ENCODE peak calls at places on chromosomes 5 and 9, in seven cellular contexts. W, E, G, T, B, D and N are unnamed samples. For H3K27me3, the result is how much of the 10 kb centered on the place peaks cover.

GRCh38 chr5:151896041-151896691 is 28.5 kb downstream of the GLRA1 start:
- DNase-seq in T (no peak), G (no peak), B (no peak), D (peak), E (peak), W (no peak), N (peak)

GRCh38 chr9:26723486-26723885 is 169.1 kb downstream of the CAAP1 start:
- DNase-seq in E (peak), B (no peak), W (peak), T (no peak), G (no peak), D (peak), N (peak)

GRCh38 chr5:41747291-41747690 is 122.9 kb downstream of the OXCT1 start:
- DNase-seq in T (no peak), D (peak), G (no peak), E (no peak), W (no peak), B (no peak), N (peak)

GRCh38 chr5:141697586-141697985 is 15.6 kb upstream of the ARAP3 start:
- DNase-seq in E (no peak), G (no peak), D (no peak), T (no peak), W (no peak), B (no peak), N (no peak)

GRCh38 chr5:343461-344401 is 22.2 kb downstream of the AHRR start:
- DNase-seq in B (no peak), D (peak), E (peak), G (no peak), W (peak), T (no peak), N (peak)

GRCh38 chr5:95818181-95819147 is 4.1 kb downstream of the GLRX start:
- DNase-seq in W (no peak), E (no peak), B (no peak), D (no peak), T (peak), G (no peak), N (no peak)

GRCh38 chr9:94630281-94630680 is 9.0 kb downstream of the FBP1 start:
- DNase-seq in W (no peak), E (no peak), G (no peak), B (no peak), T (no peak), D (no peak), N (no peak)

GRCh38 chr9:16884952-16885513 is 14.6 kb upstream of the BNC2 start:
- DNase-seq in E (no peak), D (peak), B (peak), G (no peak), T (no peak), W (no peak), N (peak)

GRCh38 chr5:104952876-104953275 is 1390.3 kb upstream of the NUDT12 start:
- DNase-seq in E (no peak), T (no peak), W (no peak), G (no peak), B (no peak), D (no peak), N (no peak)

GRCh38 chr9:89375181-89375760 is 57.0 kb downstream of the SECISBP2 start:
- DNase-seq in T (peak), B (no peak), G (no peak), W (no peak), E (no peak), D (peak), N (no peak)

GRCh38 chr5:140631831-140632365 is 1.1 kb downstream of the CD14 start:
- DNase-seq in T (no peak), B (no peak), E (peak), D (no peak), G (no peak), W (no peak), N (no peak)

GRCh38 chr5:130141689-130142320 is 237.5 kb downstream of the CHSY3 start:
- DNase-seq in T (no peak), D (peak), B (peak), G (no peak), W (peak), E (peak), N (peak)

GRCh38 chr5:150321784-150322183 is 19.1 kb upstream of the ARSI start:
- DNase-seq in G (no peak), E (no peak), W (no peak), B (no peak), T (no peak), D (no peak), N (no peak)

GRCh38 chr5:142735323-142736246 is 34.6 kb upstream of the ARHGAP26 start:
- DNase-seq in T (no peak), D (no peak), B (no peak), W (no peak), G (no peak), E (no peak), N (no peak)

GRCh38 chr5:2901511-2901910 is 150.0 kb upstream of the IRX2 start:
- DNase-seq in E (peak), G (no peak), T (no peak), B (no peak), D (no peak), W (no peak), N (no peak)

GRCh38 chr9:37187713-37188439 is 67.5 kb downstream of the ZCCHC7 start:
- DNase-seq in G (no peak), E (no peak), B (no peak), T (no peak), W (no peak), D (no peak), N (no peak)

GRCh38 chr5:154520861-154521453 is 42.9 kb upstream of the HAND1 start:
- DNase-seq in B (no peak), W (peak), T (no peak), D (peak), E (peak), G (no peak), N (peak)

GRCh38 chr5:6633469-6634326 is 458 bp downstream of the SRD5A1 start:
- DNase-seq in E (peak), W (peak), G (no peak), T (no peak), B (no peak), D (peak), N (peak)

GRCh38 chr5:565782-566445 is 41.7 kb upstream of the SLC9A3 start:
- DNase-seq in B (no peak), G (no peak), D (peak), W (peak), E (peak), T (no peak), N (peak)

GRCh38 chr5:40410939-40411635 is 268.6 kb upstream of the PTGER4 start:
- DNase-seq in D (peak), B (no peak), W (no peak), G (no peak), T (no peak), E (no peak), N (peak)

GRCh38 chr9:77022783-77023440 is 3.5 kb downstream of the FOXB2 start:
- DNase-seq in E (peak), T (no peak), D (no peak), G (no peak), W (peak), B (no peak), N (no peak)

GRCh38 chr9:77021928-77022782 is 2.7 kb downstream of the FOXB2 start:
- DNase-seq in D (no peak), B (no peak), E (peak), G (no peak), W (peak), T (no peak), N (no peak)

GRCh38 chr9:77025146-77025545 is 5.7 kb downstream of the FOXB2 start:
- DNase-seq in W (no peak), B (no peak), T (no peak), G (no peak), D (no peak), E (no peak), N (no peak)

GRCh38 chr9:77021289-77021927 is 2.0 kb downstream of the FOXB2 start:
- DNase-seq in D (no peak), W (peak), B (no peak), G (no peak), E (peak), T (no peak), N (no peak)

DNA sequence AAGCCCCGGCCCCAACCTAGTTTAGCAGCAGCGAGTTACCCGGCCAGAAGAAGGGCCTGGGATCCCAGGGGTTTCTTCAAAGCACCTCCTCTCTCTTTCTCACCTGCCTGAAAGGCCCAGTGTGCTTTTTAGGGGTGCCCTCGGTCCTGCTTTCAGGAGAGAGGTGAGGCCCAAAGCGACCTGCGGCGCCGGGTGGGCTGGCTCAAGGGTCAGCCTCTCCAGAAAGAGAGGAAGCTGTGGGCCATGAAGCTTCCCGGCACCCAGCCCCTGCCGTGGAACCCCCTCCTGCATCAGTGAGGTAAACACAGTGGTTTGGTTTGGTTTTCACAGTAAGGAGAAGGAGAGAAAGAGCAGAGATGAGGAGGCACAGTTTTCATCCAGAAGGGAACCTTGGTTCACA is 4.3 kb downstream of the FOXB2 start:
- DNase-seq in G (no peak), E (peak), T (no peak), B (no peak), D (no peak), W (no peak), N (no peak)
- H3K27me3 ChIP-seq in G (under half), E (half or more), T (under half), B (half or more), D (under half), W (half or more), N (half or more)

DNA sequence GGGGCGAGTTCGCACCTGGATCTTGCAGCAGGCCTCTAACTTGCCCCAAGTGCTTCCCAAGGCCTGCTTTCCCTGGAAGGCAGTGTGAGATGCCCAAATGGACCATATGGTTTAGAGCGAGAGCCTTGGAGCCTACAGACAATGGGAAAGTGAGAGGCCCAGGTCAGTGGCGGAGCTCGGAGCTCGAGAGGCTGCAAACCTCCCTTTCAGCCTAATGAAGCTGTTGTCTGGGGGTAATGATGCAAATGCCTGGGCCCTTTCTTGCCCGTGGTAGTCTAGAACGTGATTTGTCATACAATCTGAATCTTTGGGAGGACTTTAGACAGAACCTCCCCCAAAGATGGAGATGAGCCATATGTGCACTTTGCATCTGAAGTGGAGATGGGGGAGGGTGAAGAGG is 10.2 kb upstream of the NEUROG1 start:
- DNase-seq in E (no peak), G (no peak), W (peak), D (no peak), T (no peak), B (no peak), N (no peak)
- H3K27me3 ChIP-seq in E (half or more), G (under half), W (half or more), D (under half), T (under half), B (half or more), N (half or more)

DNA sequence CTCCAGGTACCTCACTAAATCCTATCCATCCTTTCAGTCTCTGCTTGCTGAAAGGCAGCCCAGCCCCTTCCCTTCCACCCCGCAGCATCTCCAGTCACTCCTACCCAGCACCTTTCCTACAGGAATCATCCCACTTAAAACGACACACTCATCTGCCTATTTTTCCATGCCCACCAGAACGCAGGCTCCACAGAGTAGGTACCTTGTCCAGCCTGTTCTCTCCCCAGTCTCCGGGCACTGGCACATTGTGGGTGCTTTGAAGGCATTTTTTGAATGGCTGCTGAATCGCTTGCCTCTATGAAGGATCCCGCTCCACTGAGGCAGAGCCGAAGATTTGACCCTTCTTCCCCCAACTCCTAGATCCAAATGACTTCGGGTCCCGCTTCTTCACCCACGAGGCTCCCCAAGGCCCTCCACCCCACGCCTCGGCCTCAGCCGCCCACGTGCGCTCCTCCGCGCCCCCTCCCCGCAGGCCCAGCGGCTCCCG is 15.6 kb downstream of the LHX6 start:
- DNase-seq in G (no peak), W (no peak), T (no peak), D (no peak), E (no peak), B (no peak), N (no peak)
- H3K27me3 ChIP-seq in G (under half), W (half or more), T (under half), D (under half), E (half or more), B (half or more), N (half or more)

GRCh38 chr5:73218552-73219171 is 45.7 kb downstream of the TMEM174 start:
- DNase-seq in D (peak), E (peak), G (no peak), W (peak), B (peak), T (no peak), N (peak)
- H3K27me3 ChIP-seq in D (under half), E (under half), G (under half), W (half or more), B (under half), T (under half), N (half or more)

DNA sequence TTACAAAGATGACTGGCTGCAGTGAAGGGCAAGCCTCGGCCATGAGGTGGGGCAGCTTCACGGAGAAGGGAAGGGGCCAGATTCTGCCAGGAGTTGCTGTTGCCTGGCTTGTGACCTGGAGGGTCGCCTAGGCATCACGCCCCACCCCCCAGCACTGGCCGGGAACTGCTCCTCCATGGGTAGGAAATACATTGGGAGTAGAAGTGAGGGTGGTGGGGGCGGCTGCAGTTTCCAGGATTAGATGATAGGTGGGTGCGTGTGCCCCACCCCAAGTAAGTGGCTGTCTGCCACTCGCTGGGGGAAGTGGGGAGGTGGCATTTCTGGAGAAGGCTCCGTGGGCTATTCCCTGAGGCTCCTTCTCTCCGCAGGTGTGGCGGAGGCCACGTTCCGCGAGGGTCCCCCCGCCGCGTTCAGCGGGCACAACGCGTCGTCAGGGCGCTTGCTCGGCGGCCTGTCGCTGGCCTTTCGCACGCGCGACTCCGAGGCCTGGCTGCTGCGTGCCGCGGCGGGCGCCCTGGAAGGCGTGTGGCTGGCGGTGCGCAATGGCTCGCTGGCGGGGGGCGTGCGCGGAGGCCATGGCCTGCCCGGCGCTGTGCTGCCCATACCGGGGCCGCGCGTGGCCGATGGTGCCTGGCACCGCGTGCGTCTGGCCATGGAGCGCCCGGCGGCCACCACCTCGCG is 16.9 kb downstream of the CRB2 start:
- DNase-seq in B (no peak), W (no peak), D (no peak), T (no peak), E (no peak), G (no peak), N (no peak)
- H3K27me3 ChIP-seq in B (half or more), W (under half), D (under half), T (under half), E (under half), G (under half), N (under half)

GRCh38 chr5:172492097-172492840 is 37.9 kb upstream of the SH3PXD2B start:
- DNase-seq in E (no peak), T (no peak), G (no peak), W (no peak), D (no peak), B (no peak), N (no peak)
- H3K27me3 ChIP-seq in E (under half), T (under half), G (under half), W (under half), D (under half), B (under half), N (under half)

DNA sequence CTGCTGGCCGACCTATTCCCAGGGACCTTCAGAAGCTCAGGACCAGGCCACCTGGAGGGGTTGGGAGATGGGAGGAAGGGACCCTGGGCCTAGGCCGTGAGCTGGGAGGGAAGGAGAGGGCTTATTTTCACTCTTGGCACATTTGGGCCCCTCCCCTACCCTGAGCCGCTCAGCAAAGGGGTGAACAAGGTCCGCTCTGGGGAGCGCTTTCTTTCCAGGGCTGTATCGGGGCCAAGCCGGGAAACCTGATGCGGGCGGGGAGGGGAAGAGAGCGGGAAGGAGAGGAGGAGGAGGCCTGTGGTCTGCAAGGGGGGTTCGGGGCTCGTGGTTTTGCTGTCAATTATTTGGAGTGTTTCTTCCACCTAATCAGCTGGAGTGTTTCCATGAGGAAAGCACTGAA is 62.7 kb upstream of the RXRA start:
- DNase-seq in W (no peak), T (no peak), E (no peak), B (no peak), G (no peak), D (no peak), N (no peak)
- H3K27me3 ChIP-seq in W (under half), T (under half), E (under half), B (under half), G (under half), D (under half), N (half or more)

GRCh38 chr5:112933651-112934365 is 11.8 kb upstream of the REEP5 start:
- DNase-seq in G (no peak), W (no peak), B (no peak), D (peak), E (no peak), T (no peak), N (peak)

GRCh38 chr5:112931473-112931872 is 9.4 kb upstream of the REEP5 start:
- DNase-seq in G (no peak), D (no peak), B (no peak), W (no peak), E (no peak), T (no peak), N (no peak)

GRCh38 chr5:112935675-112936074 is 13.6 kb upstream of the REEP5 start:
- DNase-seq in G (no peak), B (no peak), T (no peak), E (no peak), W (no peak), D (peak), N (peak)

GRCh38 chr5:112933105-112933504 is 11.1 kb upstream of the REEP5 start:
- DNase-seq in G (no peak), D (no peak), B (no peak), W (no peak), T (no peak), E (no peak), N (no peak)

DNA sequence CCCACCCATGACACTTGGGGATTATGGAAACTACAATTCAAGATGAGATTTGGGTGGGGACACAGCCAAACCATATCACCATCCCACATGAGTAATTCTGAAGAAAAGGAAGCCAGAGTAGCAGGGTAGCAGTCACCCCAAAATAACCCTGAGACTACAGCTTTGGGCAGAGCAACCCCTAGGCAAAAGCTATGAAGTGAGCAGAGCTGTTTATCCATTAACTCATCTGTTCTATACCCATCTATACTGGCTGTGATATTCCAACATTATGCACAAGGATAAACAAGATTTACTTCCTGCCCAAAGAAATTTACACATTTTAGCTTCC is 12.3 kb upstream of the REEP5 start:
- DNase-seq in B (no peak), T (no peak), W (no peak), E (no peak), D (no peak), G (no peak), N (no peak)
- H3K27me3 ChIP-seq in B (under half), T (under half), W (under half), E (under half), D (under half), G (under half), N (under half)